ENCODE peak calls at places on chromosome 4, in four cellular contexts. One of them, this sample, is unnamed.
A peak's percentile ranks its signal among the peaks of the same experiment; 100 is the strongest.

GRCh38 chr4:155837203-155837796 is 28.8 kb downstream of the ASIC5 start:
- DNase-seq in HCT116: no peak
- DNase-seq in effector memory CD8-positive, alpha-beta T cell: no peak
- DNase-seq in nucleus accumbens: no peak
- DNase-seq in this sample: no peak

GRCh38 chr4:6644792-6645530 is 4.5 kb downstream of the MRFAP1 start:
- DNase-seq in HCT116: no peak
- DNase-seq in effector memory CD8-positive, alpha-beta T cell: no peak
- DNase-seq in nucleus accumbens: no peak
- DNase-seq in this sample: no peak

GRCh38 chr4:37138789-37139188 is 105.8 kb upstream of the NWD2 start:
- DNase-seq in HCT116: no peak
- DNase-seq in effector memory CD8-positive, alpha-beta T cell: no peak
- DNase-seq in nucleus accumbens: no peak
- DNase-seq in this sample: no peak

GRCh38 chr4:1846580-1846979 is 9.4 kb downstream of the LETM1 start:
- DNase-seq in HCT116: no peak
- DNase-seq in effector memory CD8-positive, alpha-beta T cell: no peak
- DNase-seq in nucleus accumbens: no peak
- DNase-seq in this sample: no peak

GRCh38 chr4:8117278-8117682 is 41.3 kb downstream of the ABLIM2 start:
- DNase-seq in HCT116: peak; percentile 74
- DNase-seq in effector memory CD8-positive, alpha-beta T cell: peak; percentile 9
- DNase-seq in nucleus accumbens: no peak
- DNase-seq in this sample: no peak

GRCh38 chr4:128635141-128635911 is 174.2 kb upstream of the JADE1 start:
- DNase-seq in HCT116: no peak
- DNase-seq in effector memory CD8-positive, alpha-beta T cell: no peak
- DNase-seq in nucleus accumbens: peak; percentile 55
- DNase-seq in this sample: peak; percentile 59

GRCh38 chr4:140754918-140755810 is 1.0 kb downstream of the TBC1D9 start:
- DNase-seq in HCT116: no peak
- DNase-seq in effector memory CD8-positive, alpha-beta T cell: no peak
- DNase-seq in nucleus accumbens: no peak
- DNase-seq in this sample: no peak

GRCh38 chr4:23877758-23878229 is 12.1 kb downstream of the PPARGC1A start:
- DNase-seq in HCT116: no peak
- DNase-seq in effector memory CD8-positive, alpha-beta T cell: no peak
- DNase-seq in nucleus accumbens: no peak
- DNase-seq in this sample: no peak

GRCh38 chr4:10124167-10124930 is 7.8 kb upstream of the WDR1 start:
- DNase-seq in HCT116: no peak
- DNase-seq in effector memory CD8-positive, alpha-beta T cell: no peak
- DNase-seq in nucleus accumbens: no peak
- DNase-seq in this sample: no peak

GRCh38 chr4:37439809-37440518 is 195.4 kb downstream of the NWD2 start:
- DNase-seq in HCT116: no peak
- DNase-seq in effector memory CD8-positive, alpha-beta T cell: no peak
- DNase-seq in nucleus accumbens: no peak
- DNase-seq in this sample: no peak

GRCh38 chr4:137641554-137641953 is 109.3 kb upstream of the PCDH18 start:
- DNase-seq in HCT116: no peak
- DNase-seq in effector memory CD8-positive, alpha-beta T cell: no peak
- DNase-seq in nucleus accumbens: no peak
- DNase-seq in this sample: no peak

GRCh38 chr4:125191252-125191651 is 123.5 kb upstream of the FAT4 start:
- DNase-seq in HCT116: no peak
- DNase-seq in effector memory CD8-positive, alpha-beta T cell: no peak
- DNase-seq in nucleus accumbens: no peak
- DNase-seq in this sample: no peak

GRCh38 chr4:164926301-164926700 is 49.3 kb downstream of the APELA start:
- DNase-seq in HCT116: no peak
- DNase-seq in effector memory CD8-positive, alpha-beta T cell: no peak
- DNase-seq in nucleus accumbens: no peak
- DNase-seq in this sample: no peak

GRCh38 chr4:92988301-92988700 is 684.5 kb downstream of the GRID2 start:
- DNase-seq in HCT116: no peak
- DNase-seq in effector memory CD8-positive, alpha-beta T cell: no peak
- DNase-seq in nucleus accumbens: no peak
- DNase-seq in this sample: no peak

GRCh38 chr4:8410641-8411271 is 29.8 kb downstream of the ACOX3 start:
- DNase-seq in HCT116: peak; percentile 81
- DNase-seq in effector memory CD8-positive, alpha-beta T cell: no peak
- DNase-seq in nucleus accumbens: no peak
- DNase-seq in this sample: no peak

GRCh38 chr4:98638661-98639060 is 19.8 kb downstream of the TSPAN5 start:
- DNase-seq in HCT116: no peak
- DNase-seq in effector memory CD8-positive, alpha-beta T cell: no peak
- DNase-seq in nucleus accumbens: no peak
- DNase-seq in this sample: peak; percentile 8

GRCh38 chr4:88242144-88242543 is 42.2 kb downstream of the PPM1K start:
- DNase-seq in HCT116: no peak
- DNase-seq in effector memory CD8-positive, alpha-beta T cell: no peak
- DNase-seq in nucleus accumbens: no peak
- DNase-seq in this sample: no peak

GRCh38 chr4:24236532-24236931 is 346.7 kb upstream of the PPARGC1A start:
- DNase-seq in HCT116: no peak
- DNase-seq in effector memory CD8-positive, alpha-beta T cell: no peak
- DNase-seq in nucleus accumbens: no peak
- DNase-seq in this sample: no peak

GRCh38 chr4:99405433-99406115 is 29.6 kb downstream of the ADH7 start:
- DNase-seq in HCT116: peak; percentile 60
- DNase-seq in effector memory CD8-positive, alpha-beta T cell: peak; percentile 48
- DNase-seq in nucleus accumbens: peak; percentile 40
- DNase-seq in this sample: peak; percentile 50

GRCh38 chr4:158837527-158838141 is 68.8 kb downstream of the FNIP2 start:
- DNase-seq in HCT116: no peak
- DNase-seq in effector memory CD8-positive, alpha-beta T cell: no peak
- DNase-seq in nucleus accumbens: no peak
- DNase-seq in this sample: no peak

GRCh38 chr4:31657859-31658258 is 937.7 kb downstream of the PCDH7 start:
- DNase-seq in HCT116: no peak
- DNase-seq in effector memory CD8-positive, alpha-beta T cell: no peak
- DNase-seq in nucleus accumbens: no peak
- DNase-seq in this sample: no peak

GRCh38 chr4:47686294-47686872 is 151.5 kb downstream of the CORIN start:
- DNase-seq in HCT116: peak; percentile 43
- DNase-seq in effector memory CD8-positive, alpha-beta T cell: peak; percentile 50
- DNase-seq in nucleus accumbens: no peak
- DNase-seq in this sample: no peak

GRCh38 chr4:102447413-102447812 is 53.7 kb upstream of the NFKB1 start:
- DNase-seq in HCT116: no peak
- DNase-seq in effector memory CD8-positive, alpha-beta T cell: no peak
- DNase-seq in nucleus accumbens: no peak
- DNase-seq in this sample: no peak

GRCh38 chr4:7423801-7424552 is 10.8 kb downstream of the PSAPL1 start:
- DNase-seq in HCT116: no peak
- DNase-seq in effector memory CD8-positive, alpha-beta T cell: no peak
- DNase-seq in nucleus accumbens: no peak
- DNase-seq in this sample: no peak

GRCh38 chr4:169009281-169010124 is 552 bp downstream of the CBR4 start:
- DNase-seq in HCT116: peak; percentile 35
- DNase-seq in effector memory CD8-positive, alpha-beta T cell: peak; percentile 56
- DNase-seq in nucleus accumbens: peak; percentile 77
- DNase-seq in this sample: peak; percentile 58

GRCh38 chr4:15004701-15005301 is 2.5 kb downstream of the CPEB2 start:
- DNase-seq in HCT116: no peak
- DNase-seq in effector memory CD8-positive, alpha-beta T cell: no peak
- DNase-seq in nucleus accumbens: peak; percentile 56
- DNase-seq in this sample: peak; percentile 32

GRCh38 chr4:79576480-79576803 is 168.4 kb upstream of the GK2 start:
- DNase-seq in HCT116: no peak
- DNase-seq in effector memory CD8-positive, alpha-beta T cell: no peak
- DNase-seq in nucleus accumbens: no peak
- DNase-seq in this sample: no peak

GRCh38 chr4:118313098-118313497 is 39.7 kb downstream of the PRSS12 start:
- DNase-seq in HCT116: no peak
- DNase-seq in effector memory CD8-positive, alpha-beta T cell: no peak
- DNase-seq in nucleus accumbens: no peak
- DNase-seq in this sample: no peak

GRCh38 chr4:71634364-71634763 is 149.5 kb downstream of the GC start:
- DNase-seq in HCT116: no peak
- DNase-seq in effector memory CD8-positive, alpha-beta T cell: no peak
- DNase-seq in nucleus accumbens: no peak
- DNase-seq in this sample: no peak

GRCh38 chr4:54224960-54225670 is 4.0 kb upstream of the PDGFRA start:
- DNase-seq in HCT116: no peak
- DNase-seq in effector memory CD8-positive, alpha-beta T cell: no peak
- DNase-seq in nucleus accumbens: no peak
- DNase-seq in this sample: no peak

GRCh38 chr4:4671774-4672349 is 130.0 kb upstream of the STX18 start:
- DNase-seq in HCT116: no peak
- DNase-seq in effector memory CD8-positive, alpha-beta T cell: no peak
- DNase-seq in nucleus accumbens: no peak
- DNase-seq in this sample: no peak

GRCh38 chr4:114252499-114252898 is 273.1 kb upstream of the ARSJ start:
- DNase-seq in HCT116: no peak
- DNase-seq in effector memory CD8-positive, alpha-beta T cell: no peak
- DNase-seq in nucleus accumbens: no peak
- DNase-seq in this sample: no peak

GRCh38 chr4:48085821-48086602 is 48.0 kb downstream of the TXK start:
- DNase-seq in HCT116: no peak
- DNase-seq in effector memory CD8-positive, alpha-beta T cell: no peak
- DNase-seq in nucleus accumbens: no peak
- DNase-seq in this sample: no peak

This sample was measured in amygdala.